ENCODE peak calls at places on chromosomes 5 and 9, in ten cellular contexts. P is left ventricle myocardium inferior; N is adrenal gland; X is CD8-positive, alpha-beta T cell; L is stomach; E is tibial artery; S is psoas muscle; J is neural progenitor cell; H is naive thymus-derived CD4-positive, alpha-beta T cell; Q is right lobe of liver. K is an unnamed sample.
A peak's percentile ranks its signal among the peaks of the same experiment; 100 is the strongest.

GRCh38 chr5:37840036-37840909 is at the start of gene GDNF:
- DNase-seq in S (peak; percentile 44), J (peak; percentile 70), Q (peak; percentile 58), N (peak; percentile 31), P (peak; percentile 26), E (no peak), L (peak; percentile 34), H (peak; percentile 26), X (no peak), K (no peak)

GRCh38 chr5:178668579-178668978 is 41.7 kb upstream of the CLK4 start:
- DNase-seq in E (no peak), X (no peak), N (no peak), Q (no peak), J (no peak), L (no peak), P (no peak), S (no peak), H (no peak), K (no peak)

GRCh38 chr9:4929917-4930316 is 55.2 kb upstream of the JAK2 start:
- DNase-seq in E (no peak), J (no peak), S (no peak), Q (no peak), H (no peak), L (no peak), X (no peak), N (no peak), P (no peak), K (no peak)

GRCh38 chr9:113675475-113675941 is 200.6 kb upstream of the ZNF618 start:
- DNase-seq in P (peak; percentile 67), Q (no peak), H (no peak), L (peak; percentile 28), S (peak; percentile 87), E (peak; percentile 87), N (peak; percentile 91), J (no peak), X (no peak), K (no peak)

GRCh38 chr9:69181908-69182353 is 7.9 kb downstream of the TJP2 start:
- DNase-seq in S (no peak), E (no peak), Q (peak; percentile 25), N (no peak), L (no peak), J (no peak), H (no peak), X (no peak), P (no peak), K (no peak)

GRCh38 chr5:169873642-169874041 is 106.7 kb downstream of the INSYN2B start:
- DNase-seq in L (no peak), J (no peak), S (peak; percentile 16), P (peak; percentile 54), N (peak; percentile 44), H (no peak), X (no peak), E (no peak), Q (no peak), K (no peak)

GRCh38 chr9:88536951-88537742 is 2.2 kb downstream of the NXNL2 start:
- DNase-seq in P (no peak), X (no peak), L (no peak), S (no peak), Q (no peak), E (peak; percentile 69), H (no peak), N (no peak), J (no peak), K (no peak)

GRCh38 chr5:80254767-80255424 is 952 bp downstream of the SERINC5 start:
- DNase-seq in J (no peak), S (no peak), Q (peak; percentile 32), P (no peak), H (peak; percentile 30), X (peak; percentile 53), E (no peak), N (no peak), L (peak; percentile 49), K (no peak)

GRCh38 chr5:34452170-34452828 is 203.8 kb upstream of the RAI14 start:
- DNase-seq in X (no peak), P (no peak), H (no peak), J (peak; percentile 64), N (no peak), L (no peak), Q (no peak), S (no peak), E (no peak), K (no peak)

GRCh38 chr5:78360674-78361225 is 333 bp downstream of the SCAMP1 start:
- DNase-seq in P (peak; percentile 40), L (peak; percentile 68), H (peak; percentile 69), J (no peak), S (peak; percentile 41), X (peak; percentile 77), N (peak; percentile 43), Q (peak; percentile 73), E (peak; percentile 78), K (peak; percentile 66)

GRCh38 chr9:133973791-133974630 is 18.1 kb downstream of the VAV2 start:
- DNase-seq in P (no peak), Q (peak; percentile 86), L (peak; percentile 65), E (no peak), X (no peak), J (peak; percentile 27), H (no peak), N (no peak), S (no peak), K (peak; percentile 51)
- H3K4me1 ChIP-seq in P (peaks cover 14% of the 10 kb centered on the region), Q (peaks cover 64% of the 10 kb centered on the region), L (peaks cover 65% of the 10 kb centered on the region), E (peaks cover 12% of the 10 kb centered on the region), X (no peaks in the 10 kb centered on the region), J (peaks cover 21% of the 10 kb centered on the region), H (no peaks in the 10 kb centered on the region), N (peaks cover 57% of the 10 kb centered on the region), S (no peaks in the 10 kb centered on the region), K (peaks cover 16% of the 10 kb centered on the region)

DNA sequence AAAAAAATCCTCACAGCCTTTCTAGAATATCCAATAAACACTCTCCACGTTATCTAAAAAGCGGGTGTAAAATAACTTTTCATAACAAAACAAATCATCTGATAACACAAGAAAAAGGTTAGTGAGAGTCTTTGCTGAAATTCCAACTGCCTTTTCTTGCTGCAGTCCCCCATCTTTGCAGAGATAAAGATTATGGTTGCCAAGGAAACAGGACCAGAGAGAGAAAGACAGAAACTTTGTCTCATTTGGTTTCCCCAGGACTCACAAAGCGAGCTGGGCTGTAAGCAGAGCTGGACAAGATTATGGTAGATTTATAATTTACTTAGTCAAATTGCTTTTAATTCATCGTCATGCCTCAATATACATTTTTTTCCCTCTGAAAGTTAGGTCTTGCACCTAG is 17.6 kb downstream of the ENC1 start:
- DNase-seq in H (no peak), L (no peak), Q (no peak), X (no peak), P (no peak), E (no peak), N (no peak), S (no peak), J (peak; percentile 52), K (no peak)
- H3K4me3 ChIP-seq in H (no peak overlapping the region), L (no peak overlapping the region), Q (no peak overlapping the region), X (no peak overlapping the region), P (no peak overlapping the region), E (no peak overlapping the region), N (no peak overlapping the region), S (no peak overlapping the region), J (no peak overlapping the region), K (no peak overlapping the region)

GRCh38 chr5:158155087-158155486 is 296.1 kb upstream of the CLINT1 start:
- DNase-seq in N (no peak), J (no peak), H (no peak), P (no peak), X (no peak), E (no peak), S (no peak), Q (no peak), L (no peak), K (no peak)

GRCh38 chr5:158152151-158152550 is 293.2 kb upstream of the CLINT1 start:
- DNase-seq in X (no peak), N (no peak), L (no peak), H (no peak), S (no peak), J (no peak), E (no peak), P (no peak), Q (no peak), K (no peak)

GRCh38 chr5:158153508-158153907 is 294.6 kb upstream of the CLINT1 start:
- DNase-seq in L (no peak), S (no peak), H (no peak), P (no peak), E (no peak), N (no peak), J (no peak), Q (no peak), X (no peak), K (no peak)

GRCh38 chr5:158155811-158156495 is 297.0 kb upstream of the CLINT1 start:
- DNase-seq in N (no peak), P (no peak), S (no peak), Q (no peak), X (no peak), L (no peak), E (no peak), H (no peak), J (no peak), K (no peak)

GRCh38 chr5:158154226-158155005 is 295.5 kb upstream of the CLINT1 start:
- DNase-seq in Q (no peak), L (no peak), X (no peak), E (peak; percentile 73), N (peak; percentile 87), J (no peak), P (no peak), H (no peak), S (peak; percentile 34), K (no peak)
- H3K4me1 ChIP-seq in Q (peaks cover 10% of the 10 kb centered on the region), L (no peaks in the 10 kb centered on the region), X (no peaks in the 10 kb centered on the region), E (no peaks in the 10 kb centered on the region), N (peaks cover 11% of the 10 kb centered on the region), J (no peaks in the 10 kb centered on the region), P (peaks cover 10% of the 10 kb centered on the region), H (no peaks in the 10 kb centered on the region), S (no peaks in the 10 kb centered on the region), K (peaks cover 12% of the 10 kb centered on the region)

GRCh38 chr5:51395666-51396356 is 12.6 kb downstream of the ISL1 start:
- DNase-seq in Q (no peak), P (no peak), N (no peak), X (no peak), E (no peak), L (no peak), S (no peak), H (no peak), J (no peak), K (no peak)
- H3K4me3 ChIP-seq in Q (no peak overlapping the region), P (no peak overlapping the region), N (no peak overlapping the region), X (no peak overlapping the region), E (no peak overlapping the region), L (no peak overlapping the region), S (no peak overlapping the region), H (no peak overlapping the region), J (no peak overlapping the region), K (no peak overlapping the region)

K was measured in RWPE2.